ENCODE peak calls at places on chromosomes 16 and 17, in five cellular contexts. G is lower lobe of right lung, C is tibial nerve, D is left ventricle myocardium inferior, O is ovary. M is an unnamed sample.

GRCh38 chr16:28182183-28182582 is 29.6 kb downstream of the XPO6 start:
- DNase-seq in G (no peak), C (no peak), D (no peak), O (no peak), M (no peak)

GRCh38 chr16:2297506-2297860 is 29.6 kb upstream of the RNPS1 start:
- DNase-seq in G (no peak), C (no peak), D (no peak), O (no peak), M (no peak)

GRCh38 chr16:2587891-2588565 is 50.2 kb downstream of the PDPK1 start:
- DNase-seq in G (peak; percentile 25), C (no peak), D (peak; percentile 8), O (no peak), M (no peak)

GRCh38 chr17:10471853-10472252 is 2.5 kb upstream of the MYH4 start:
- DNase-seq in G (no peak), C (no peak), D (no peak), O (no peak), M (no peak)

GRCh38 chr17:4475463-4475862 is 23.2 kb upstream of the SPNS2 start:
- DNase-seq in G (no peak), C (no peak), D (no peak), O (no peak), M (no peak)

GRCh38 chr16:27906883-27907282 is 156.6 kb downstream of the GSG1L start:
- DNase-seq in G (no peak), C (no peak), D (no peak), O (no peak), M (no peak)

GRCh38 chr16:77822656-77823055 is 34.3 kb downstream of the VAT1L start:
- DNase-seq in G (no peak), C (no peak), D (no peak), O (no peak), M (no peak)

GRCh38 chr17:75634754-75635609 is 1.7 kb downstream of the SMIM5 start:
- DNase-seq in G (peak; percentile 42), C (no peak), D (no peak), O (no peak), M (no peak)

GRCh38 chr17:41360291-41360995 is 9.2 kb downstream of the KRT33B start:
- DNase-seq in G (no peak), C (no peak), D (no peak), O (no peak), M (no peak)

GRCh38 chr17:69874220-69874670 is 200.8 kb upstream of the KCNJ16 start:
- DNase-seq in G (no peak), C (no peak), D (no peak), O (no peak), M (no peak)

GRCh38 chr17:19317359-19318095 is 45.0 kb downstream of the B9D1 start:
- DNase-seq in G (peak; percentile 60), C (peak; percentile 72), D (peak; percentile 85), O (peak; percentile 89), M (peak; percentile 58)

GRCh38 chr17:41540921-41541625 is 13.0 kb upstream of the KRT19 start:
- DNase-seq in G (no peak), C (no peak), D (no peak), O (no peak), M (no peak)

GRCh38 chr17:6070895-6071511 is 824 bp downstream of the WSCD1 start:
- DNase-seq in G (no peak), C (no peak), D (no peak), O (no peak), M (no peak)

DNA sequence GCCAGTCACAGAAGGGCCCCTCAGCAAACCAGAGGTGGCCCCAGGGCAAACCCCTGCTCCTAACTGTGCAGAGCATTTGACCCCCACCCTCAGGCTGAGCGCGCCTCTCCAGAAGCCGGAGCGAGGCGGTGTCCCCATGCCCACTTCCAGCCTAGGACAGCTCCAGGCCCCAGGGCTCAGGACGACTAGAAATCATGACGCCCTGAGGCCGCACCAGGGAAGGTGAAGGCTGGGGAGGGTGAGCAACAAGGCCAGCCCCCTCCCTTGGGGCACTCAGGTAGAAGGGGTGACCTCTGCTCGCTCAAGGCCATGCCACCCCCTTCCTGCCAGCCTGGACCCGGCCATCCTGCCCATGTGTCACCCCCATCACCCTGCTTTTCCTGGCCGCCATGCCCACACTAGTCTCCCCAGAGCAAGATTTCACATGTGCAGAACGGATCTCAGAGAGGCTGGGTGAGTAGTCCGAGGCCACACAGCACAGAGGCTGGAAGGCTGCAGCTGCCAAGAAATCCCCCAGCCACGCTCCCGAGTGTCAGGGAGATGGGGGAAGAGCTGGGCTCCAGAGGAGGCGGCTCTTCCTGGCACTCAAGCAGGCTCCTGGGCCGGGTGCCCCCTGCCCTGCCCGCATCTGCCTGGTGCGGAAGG is 2.1 kb upstream of the PVALEF start:
- DNase-seq in G (peak; percentile 40), C (no peak), D (no peak), O (no peak), M (no peak)
- H3K27me3 ChIP-seq in G (peaks cover 30% of the 10 kb centered on the region), C (peaks cover 9% of the 10 kb centered on the region), D (peaks cover 31% of the 10 kb centered on the region), O (no peaks in the 10 kb centered on the region), M (no peaks in the 10 kb centered on the region)

DNA sequence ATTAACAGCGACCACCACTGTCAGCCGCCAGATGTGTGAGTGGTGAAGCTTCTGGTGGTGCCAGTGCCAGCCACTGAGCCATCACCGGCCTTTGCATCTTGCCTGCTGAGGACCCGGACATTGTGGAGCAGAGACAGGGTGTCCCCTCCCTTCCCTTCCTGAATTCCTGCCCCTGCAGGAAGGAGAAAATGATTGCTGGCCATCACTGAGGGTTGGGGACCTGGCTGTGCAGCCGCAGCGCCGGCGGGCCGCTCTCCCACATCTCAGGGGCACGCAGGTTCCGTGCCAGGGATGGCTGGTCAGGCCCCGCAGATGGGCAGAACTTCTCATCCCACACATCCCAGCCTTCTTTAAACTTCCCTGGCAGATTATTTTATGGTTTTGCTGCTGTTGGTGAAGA is 56.5 kb downstream of the RPTOR start:
- DNase-seq in G (no peak), C (no peak), D (no peak), O (no peak), M (no peak)
- TF ChIP-seq CTCF in G (no peak), C (no peak), D (no peak), O (no peak), M (no peak)

DNA sequence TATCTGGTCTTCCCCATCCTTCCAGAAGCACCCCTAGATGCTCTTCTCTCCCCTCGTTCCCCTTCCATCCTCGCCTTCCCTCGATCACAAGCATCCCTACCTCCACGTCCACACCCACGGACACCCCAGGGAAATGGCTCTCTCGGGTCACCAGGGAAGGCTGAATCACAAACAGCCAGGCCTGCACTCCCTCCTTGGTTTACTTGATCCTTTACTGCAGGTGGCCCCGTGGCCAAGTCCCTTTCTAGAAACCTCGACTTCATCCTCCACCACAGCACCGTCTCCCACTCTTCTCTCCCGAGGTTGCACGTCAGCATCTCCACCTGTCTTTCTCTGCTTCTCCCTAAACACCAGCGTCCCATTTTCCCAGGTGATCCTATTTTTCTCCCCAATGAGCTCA is 6.5 kb upstream of the RBFOX3 start:
- DNase-seq in G (peak; percentile 12), C (no peak), D (peak; percentile 6), O (no peak), M (no peak)
- H3K27me3 ChIP-seq in G (peaks cover 47% of the 10 kb centered on the region), C (peaks cover 44% of the 10 kb centered on the region), D (peaks cover 87% of the 10 kb centered on the region), O (no peaks in the 10 kb centered on the region), M (no peaks in the 10 kb centered on the region)

GRCh38 chr17:57665696-57666095 is 79.4 kb downstream of the CCDC182 start:
- DNase-seq in G (no peak), C (no peak), D (no peak), O (no peak), M (no peak)

GRCh38 chr17:57665128-57665527 is 80.0 kb downstream of the CCDC182 start:
- DNase-seq in G (no peak), C (no peak), D (no peak), O (no peak), M (peak; percentile 15)

GRCh38 chr17:57663326-57664070 is 81.6 kb downstream of the CCDC182 start:
- DNase-seq in G (no peak), C (no peak), D (no peak), O (no peak), M (peak; percentile 30)

GRCh38 chr17:57662021-57662420 is 83.1 kb downstream of the CCDC182 start:
- DNase-seq in G (no peak), C (no peak), D (no peak), O (no peak), M (no peak)

GRCh38 chr17:57662644-57663308 is 82.3 kb downstream of the CCDC182 start:
- DNase-seq in G (peak; percentile 93), C (peak; percentile 81), D (peak; percentile 96), O (peak; percentile 92), M (peak; percentile 87)
- TF ChIP-seq CTCF in G (no peak), C (no peak), D (peak; percentile 20), O (peak; percentile 25), M (no peak)

GRCh38 chr17:8117980-8118768 is at the start of gene ALOXE3:
- DNase-seq in G (no peak), C (peak; percentile 35), D (no peak), O (peak; percentile 56), M (peak; percentile 80)

GRCh38 chr17:8116779-8117178 is 1.5 kb downstream of the ALOXE3 start:
- DNase-seq in G (no peak), C (no peak), D (no peak), O (no peak), M (no peak)

GRCh38 chr17:8118769-8119574 is 658 bp upstream of the ALOXE3 start:
- DNase-seq in G (peak; percentile 94), C (peak; percentile 86), D (peak; percentile 91), O (peak; percentile 89), M (peak; percentile 95)

GRCh38 chr17:8119575-8120519 is 1.5 kb upstream of the ALOXE3 start:
- DNase-seq in G (peak; percentile 83), C (peak; percentile 89), D (peak; percentile 75), O (peak; percentile 85), M (peak; percentile 89)

GRCh38 chr17:8117367-8117979 is 841 bp downstream of the ALOXE3 start:
- DNase-seq in G (peak; percentile 50), C (no peak), D (no peak), O (no peak), M (no peak)
- H3K27me3 ChIP-seq in G (peaks cover 68% of the 10 kb centered on the region), C (peaks cover 39% of the 10 kb centered on the region), D (peaks cover 62% of the 10 kb centered on the region), O (no peaks in the 10 kb centered on the region), M (no peaks in the 10 kb centered on the region)

M was measured in Peyer's patch.